ENCODE peak calls at places on chromosomes 7 and 10, in seven cellular contexts. C is cardiac fibroblast, F is keratinocyte, S is heart right ventricle, M is DND-41, Z is brain microvascular endothelial cell, U is IMR-90. Q is an unnamed sample.

GRCh38 chr7:37342665-37343471 is 105.8 kb downstream of the ELMO1 start:
- DNase-seq in Z (no peak), C (no peak), S (no peak), M (peak; percentile 80), F (no peak), U (no peak), Q (no peak)

GRCh38 chr7:94697671-94697994 is 41.7 kb upstream of the SGCE start:
- DNase-seq in M (no peak), C (no peak), F (no peak), U (no peak), S (no peak), Z (no peak), Q (no peak)

GRCh38 chr7:2084331-2084730 is 148.4 kb downstream of the MAD1L1 start:
- DNase-seq in M (no peak), S (no peak), U (no peak), Z (no peak), F (no peak), C (no peak), Q (no peak)

GRCh38 chr7:143408686-143409551 is at the start of gene EPHA1:
- DNase-seq in Z (no peak), F (peak; percentile 85), M (no peak), C (no peak), U (no peak), S (no peak), Q (peak; percentile 92)

GRCh38 chr7:108452707-108453106 is 3.5 kb downstream of the NRCAM start:
- DNase-seq in Z (peak; percentile 47), U (peak; percentile 40), M (no peak), S (no peak), C (peak; percentile 64), F (no peak), Q (peak; percentile 43)

GRCh38 chr10:120161116-120161515 is 268.6 kb downstream of the SEC23IP start:
- DNase-seq in S (no peak), M (no peak), C (no peak), Z (no peak), U (no peak), F (no peak), Q (no peak)

GRCh38 chr10:124639646-124640045 is 104.5 kb downstream of the FAM53B start:
- DNase-seq in S (peak; percentile 5), M (no peak), Z (no peak), U (no peak), C (no peak), F (no peak), Q (no peak)

GRCh38 chr7:50562126-50562525 is 3.1 kb downstream of the DDC start:
- DNase-seq in Z (no peak), M (no peak), F (no peak), C (no peak), U (no peak), S (no peak), Q (no peak)

GRCh38 chr7:122674502-122674901 is 24.4 kb downstream of the RNF133 start:
- DNase-seq in M (no peak), F (no peak), S (no peak), U (no peak), C (peak; percentile 62), Z (peak; percentile 72), Q (no peak)

GRCh38 chr10:72322030-72322279 is 32.8 kb downstream of the DNAJB12 start:
- DNase-seq in C (no peak), S (no peak), Z (no peak), U (no peak), F (peak; percentile 100), M (no peak), Q (no peak)

GRCh38 chr10:28991738-28992270 is 297.1 kb upstream of the LYZL1 start:
- DNase-seq in S (peak; percentile 35), C (peak; percentile 66), M (peak; percentile 46), U (peak; percentile 53), F (no peak), Z (peak; percentile 55), Q (peak; percentile 28)

GRCh38 chr7:6651866-6652445 is 14.8 kb downstream of the ZNF316 start:
- DNase-seq in M (no peak), F (no peak), S (no peak), Z (no peak), U (no peak), C (no peak), Q (no peak)

GRCh38 chr10:67839957-67840356 is 2.0 kb upstream of the DNAJC12 start:
- DNase-seq in U (peak; percentile 31), C (no peak), S (no peak), M (no peak), Z (no peak), F (no peak), Q (peak; percentile 77)

DNA sequence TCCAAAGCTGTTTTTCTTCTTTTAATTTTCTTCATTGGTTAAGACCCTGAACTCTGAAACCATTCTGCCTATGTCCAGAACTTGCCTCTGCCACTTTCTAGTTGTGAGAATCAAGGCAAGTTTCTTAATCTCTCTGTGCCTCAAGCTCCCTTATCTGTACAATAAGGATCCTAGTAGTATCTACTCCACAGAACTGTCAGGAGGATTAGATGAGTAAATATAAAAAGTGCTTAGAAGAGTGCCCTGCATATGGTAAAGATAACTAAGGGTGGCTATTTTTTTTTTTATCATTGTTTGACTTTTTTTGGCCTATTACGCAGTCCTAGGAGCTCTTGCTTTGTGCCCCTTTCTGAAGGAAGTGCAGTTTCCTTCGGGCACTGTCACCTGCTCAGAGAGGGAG is 46.4 kb upstream of the RAPGEF5 start:
- DNase-seq in C (no peak), U (no peak), S (no peak), M (no peak), F (no peak), Z (no peak), Q (no peak)
- H3K4me3 ChIP-seq in C (no peak overlapping the region), U (no peak overlapping the region), S (no peak overlapping the region), M (no peak overlapping the region), F (no peak overlapping the region), Z (no peak overlapping the region), Q (no peak overlapping the region)

DNA sequence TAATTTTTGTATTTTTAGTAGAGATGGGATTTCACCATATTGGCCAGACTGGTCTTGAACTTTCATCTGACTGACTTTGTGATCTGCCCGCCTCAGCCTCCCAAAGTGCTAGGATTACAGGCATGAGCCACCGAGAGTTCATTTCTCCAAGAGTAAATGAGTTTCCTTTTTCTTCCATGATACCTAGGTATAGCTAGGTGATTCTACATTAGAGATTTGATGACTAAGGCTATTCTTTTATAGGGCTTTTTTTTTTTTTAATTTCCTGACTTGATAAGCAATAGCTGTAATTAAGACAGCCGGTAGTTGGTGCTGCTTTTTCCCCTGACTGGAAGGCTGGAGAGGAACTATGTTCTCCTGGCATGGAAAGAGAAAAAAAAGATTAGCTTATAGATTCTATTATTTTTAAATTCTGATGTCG is 3.3 kb downstream of the PTPN12 start:
- DNase-seq in S (no peak), Z (no peak), M (no peak), C (no peak), U (no peak), F (no peak), Q (no peak)
- H3K4me3 ChIP-seq in S (peak overlapping the region; percentile 95), Z (no peak overlapping the region), M (no peak overlapping the region), C (no peak overlapping the region), U (no peak overlapping the region), F (peak overlapping the region; percentile 74), Q (no peak overlapping the region)

GRCh38 chr10:3827768-3828403 is 42.9 kb upstream of the KLF6 start:
- DNase-seq in S (no peak), F (no peak), C (no peak), U (no peak), Z (no peak), M (no peak), Q (no peak)

GRCh38 chr10:3827266-3827665 is 42.3 kb upstream of the KLF6 start:
- DNase-seq in S (no peak), Z (no peak), C (no peak), M (no peak), U (no peak), F (no peak), Q (no peak)

GRCh38 chr10:3830946-3831345 is 45.9 kb upstream of the KLF6 start:
- DNase-seq in C (no peak), M (no peak), U (no peak), S (no peak), Z (no peak), F (no peak), Q (no peak)

GRCh38 chr10:3828404-3829192 is 43.6 kb upstream of the KLF6 start:
- DNase-seq in F (no peak), U (peak; percentile 86), Z (peak; percentile 73), C (peak; percentile 85), M (peak; percentile 40), S (no peak), Q (peak; percentile 81)

GRCh38 chr10:3829193-3830050 is 44.4 kb upstream of the KLF6 start:
- DNase-seq in F (no peak), C (no peak), M (no peak), S (no peak), U (no peak), Z (no peak), Q (no peak)
- H3K4me3 ChIP-seq in F (peak overlapping the region; percentile 36), C (no peak overlapping the region), M (no peak overlapping the region), S (peak overlapping the region; percentile 57), U (peak overlapping the region; percentile 45), Z (peak overlapping the region; percentile 33), Q (peak overlapping the region; percentile 43)

GRCh38 chr7:157432541-157432956 is 95.7 kb downstream of the DNAJB6 start:
- DNase-seq in S (no peak), M (peak; percentile 78), F (peak; percentile 52), U (peak; percentile 68), C (peak; percentile 69), Z (peak; percentile 55), Q (peak; percentile 65)
- H3K4me3 ChIP-seq in S (peak overlapping the region; percentile 42), M (no peak overlapping the region), F (peak overlapping the region; percentile 56), U (peak overlapping the region; percentile 9), C (peak overlapping the region; percentile 8), Z (no peak overlapping the region), Q (peak overlapping the region; percentile 1)

DNA sequence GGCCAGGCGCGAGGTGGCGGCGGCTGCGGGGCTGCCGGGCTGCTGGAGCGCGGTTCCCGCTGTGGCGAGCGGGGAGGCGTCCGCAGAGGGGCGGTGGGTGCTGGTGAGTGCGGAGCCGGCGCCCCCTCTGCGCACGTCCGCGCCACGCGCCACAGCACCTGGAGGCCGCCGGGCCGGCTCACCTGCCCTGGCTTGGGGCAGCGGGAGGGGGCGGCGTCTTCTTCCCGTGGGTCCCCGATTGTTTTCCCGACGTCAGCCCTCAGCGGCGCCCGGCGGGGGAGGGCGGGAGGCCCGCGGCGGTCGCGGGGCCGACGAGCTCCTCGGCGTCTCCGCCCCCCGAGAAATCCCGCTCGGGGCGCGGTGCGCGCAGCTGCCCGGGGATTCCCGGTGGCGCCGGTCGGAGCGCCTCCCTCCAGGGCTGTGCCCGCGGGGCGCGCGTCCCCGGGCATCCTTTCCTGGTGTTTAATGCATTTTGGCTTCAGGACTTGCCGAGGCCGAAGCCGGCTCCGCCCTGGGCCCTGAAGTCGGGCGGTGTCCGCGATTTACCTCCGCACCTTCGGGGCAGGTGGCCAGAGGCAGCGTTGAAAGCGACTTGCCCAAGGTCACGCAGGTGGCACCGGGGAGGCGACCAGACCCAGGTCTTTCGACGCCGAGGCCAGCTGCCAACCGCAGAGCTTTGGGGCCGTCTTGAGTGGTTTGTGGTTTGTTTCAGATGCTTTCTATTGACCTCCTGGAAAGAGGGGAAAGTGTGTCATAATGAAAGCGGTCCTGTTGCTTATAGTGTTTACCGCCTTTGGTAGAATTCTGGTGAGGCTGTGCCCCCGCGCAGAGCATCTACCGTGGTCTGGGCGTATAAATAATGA is 582 bp downstream of the PLEKHA1 start:
- DNase-seq in M (peak; percentile 58), U (peak; percentile 47), S (peak; percentile 59), Z (peak; percentile 25), F (no peak), C (peak; percentile 57), Q (peak; percentile 63)
- H3K4me3 ChIP-seq in M (peak overlapping the region; percentile 47), U (peak overlapping the region; percentile 100), S (peak overlapping the region; percentile 86), Z (peak overlapping the region; percentile 78), F (peak overlapping the region; percentile 91), C (peak overlapping the region; percentile 91), Q (peak overlapping the region; percentile 88)

DNA sequence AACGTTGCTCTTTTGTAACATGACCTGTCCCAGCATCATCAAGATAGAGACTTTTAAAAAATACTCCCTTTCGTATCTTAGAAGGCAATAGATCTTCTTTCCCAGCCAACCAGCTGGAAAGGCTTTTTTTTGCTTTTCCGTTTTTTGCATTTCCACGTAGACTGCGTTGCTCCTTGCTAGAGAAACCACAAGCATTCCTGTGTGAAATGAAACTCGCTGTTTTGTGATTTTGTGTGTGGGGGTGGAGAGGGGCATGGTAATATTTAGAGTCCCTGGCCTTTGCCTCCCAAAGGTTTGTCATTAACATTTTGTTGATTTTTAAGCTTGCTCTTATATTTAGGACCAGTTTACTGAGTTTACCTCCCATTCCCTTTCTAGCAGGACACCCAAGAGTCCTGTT is 243.5 kb downstream of the BICC1 start:
- DNase-seq in M (no peak), Z (peak; percentile 57), U (peak; percentile 74), C (peak; percentile 68), F (no peak), S (no peak), Q (peak; percentile 3)
- H3K4me3 ChIP-seq in M (no peak overlapping the region), Z (peak overlapping the region; percentile 35), U (peak overlapping the region; percentile 35), C (no peak overlapping the region), F (peak overlapping the region; percentile 82), S (no peak overlapping the region), Q (peak overlapping the region; percentile 41)

Q was measured in epithelial cell of esophagus.